ENCODE peak calls at places on chromosomes 6 and 20, in ten cellular contexts. C, D, A, V, N, W, P, G, R and S are unnamed samples. For H3K4me1 and H3K36me3, the result is how much of the 10 kb centered on the place peaks cover.

GRCh38 chr20:57819981-57820380 is 110.2 kb upstream of the PMEPA1 start:
- DNase-seq in C (no peak), D (no peak), A (no peak), V (no peak), N (no peak), W (no peak), P (no peak), G (no peak), R (no peak), S (no peak)

GRCh38 chr6:48757661-48758060 is 646.7 kb upstream of the PTCHD4 start:
- DNase-seq in C (no peak), D (no peak), A (no peak), V (no peak), N (no peak), W (no peak), P (no peak), G (no peak), R (no peak), S (no peak)

GRCh38 chr20:57568088-57568896 is 7.4 kb downstream of the PCK1 start:
- DNase-seq in C (no peak), D (no peak), A (no peak), V (no peak), N (no peak), W (no peak), P (no peak), G (no peak), R (no peak), S (no peak)

GRCh38 chr6:18155864-18156396 is 708 bp downstream of the KDM1B start:
- DNase-seq in C (peak), D (peak), A (peak), V (peak), N (peak), W (peak), P (peak), G (peak), R (peak), S (peak)

GRCh38 chr20:43459022-43459942 is 1.6 kb downstream of the SRSF6 start:
- DNase-seq in C (peak), D (peak), A (peak), V (peak), N (peak), W (peak), P (no peak), G (no peak), R (no peak), S (no peak)

GRCh38 chr6:5871296-5871695 is 135.4 kb downstream of the NRN1 start:
- DNase-seq in C (no peak), D (no peak), A (no peak), V (no peak), N (no peak), W (no peak), P (no peak), G (no peak), R (no peak), S (no peak)

GRCh38 chr20:45972500-45973183 is 639 bp upstream of the ZNF335 start:
- DNase-seq in C (no peak), D (no peak), A (no peak), V (peak), N (no peak), W (no peak), P (no peak), G (peak), R (no peak), S (no peak)

GRCh38 chr6:132961122-132961521 is 146.8 kb downstream of the RPS12 start:
- DNase-seq in C (peak), D (peak), A (no peak), V (no peak), N (no peak), W (peak), P (no peak), G (peak), R (no peak), S (no peak)

GRCh38 chr20:45892049-45892816 is 1.1 kb downstream of the CTSA start:
- DNase-seq in C (peak), D (peak), A (no peak), V (no peak), N (peak), W (peak), P (no peak), G (peak), R (peak), S (no peak)

GRCh38 chr20:13753436-13754036 is 31.2 kb downstream of the ESF1 start:
- DNase-seq in C (no peak), D (no peak), A (no peak), V (no peak), N (no peak), W (no peak), P (no peak), G (no peak), R (no peak), S (no peak)

GRCh38 chr6:20211037-20211940 is 980 bp downstream of the MBOAT1 start:
- DNase-seq in C (peak), D (peak), A (no peak), V (no peak), N (no peak), W (no peak), P (no peak), G (peak), R (peak), S (no peak)

GRCh38 chr6:126625019-126625418 is 285.1 kb downstream of the CENPW start:
- DNase-seq in C (peak), D (peak), A (peak), V (no peak), N (peak), W (peak), P (no peak), G (peak), R (no peak), S (no peak)

GRCh38 chr6:11370191-11371018 is 137.9 kb upstream of the NEDD9 start:
- DNase-seq in C (no peak), D (no peak), A (no peak), V (peak), N (no peak), W (peak), P (no peak), G (peak), R (no peak), S (no peak)

GRCh38 chr6:11804135-11804534 is 25.5 kb upstream of the ADTRP start:
- DNase-seq in C (peak), D (no peak), A (no peak), V (no peak), N (no peak), W (peak), P (no peak), G (no peak), R (no peak), S (no peak)

GRCh38 chr6:164085086-164085485 is 670.6 kb downstream of the QKI start:
- DNase-seq in C (no peak), D (no peak), A (no peak), V (no peak), N (no peak), W (no peak), P (no peak), G (no peak), R (no peak), S (no peak)

GRCh38 chr20:24764027-24764797 is 184.9 kb upstream of the CST7 start:
- DNase-seq in C (no peak), D (no peak), A (no peak), V (no peak), N (no peak), W (no peak), P (no peak), G (no peak), R (peak), S (no peak)

GRCh38 chr6:72826744-72827438 is 205.0 kb downstream of the KCNQ5 start:
- DNase-seq in C (peak), D (no peak), A (no peak), V (no peak), N (no peak), W (peak), P (no peak), G (no peak), R (no peak), S (no peak)

GRCh38 chr6:45487645-45488044 is 109.9 kb upstream of the SUPT3H start:
- DNase-seq in C (no peak), D (no peak), A (no peak), V (no peak), N (no peak), W (no peak), P (no peak), G (no peak), R (no peak), S (no peak)

GRCh38 chr20:26216025-26216424 is 519.4 kb upstream of the ZNF337 start:
- DNase-seq in C (peak), D (no peak), A (no peak), V (no peak), N (no peak), W (no peak), P (no peak), G (no peak), R (no peak), S (no peak)

GRCh38 chr6:19368511-19368910 is 468.7 kb upstream of the ID4 start:
- DNase-seq in C (peak), D (peak), A (no peak), V (no peak), N (peak), W (peak), P (no peak), G (no peak), R (no peak), S (no peak)

GRCh38 chr6:33278392-33278741 is 1.4 kb downstream of the B3GALT4 start:
- DNase-seq in C (no peak), D (no peak), A (no peak), V (no peak), N (no peak), W (no peak), P (no peak), G (no peak), R (no peak), S (no peak)
- H3K4me1 ChIP-seq in C (under half), D (under half), A (under half), V (under half), N (under half), W (under half), P (under half), G (under half), R (half or more), S (under half)

GRCh38 chr6:143400258-143401059 is 50.0 kb downstream of the ADAT2 start:
- DNase-seq in C (no peak), D (peak), A (no peak), V (no peak), N (peak), W (peak), P (peak), G (no peak), R (peak), S (no peak)
- H3K27ac ChIP-seq in C (no peak), D (no peak), A (no peak), V (no peak), N (no peak), W (no peak), P (no peak), G (no peak), R (peak), S (peak)

GRCh38 chr6:2772840-2773239 is 7.6 kb downstream of the WRNIP1 start:
- DNase-seq in C (no peak), D (no peak), A (no peak), V (no peak), N (no peak), W (no peak), P (no peak), G (no peak), R (no peak), S (no peak)
- H3K36me3 ChIP-seq in C (under half), D (under half), A (under half), V (under half), N (under half), W (under half), P (under half), G (under half), R (under half), S (under half)

GRCh38 chr6:157990321-157991066 is 8.8 kb downstream of the SYNJ2 start:
- DNase-seq in C (no peak), D (no peak), A (no peak), V (no peak), N (peak), W (no peak), P (peak), G (no peak), R (no peak), S (no peak)

GRCh38 chr6:157985378-157986155 is 3.9 kb downstream of the SYNJ2 start:
- DNase-seq in C (no peak), D (peak), A (no peak), V (no peak), N (no peak), W (no peak), P (no peak), G (peak), R (no peak), S (no peak)

GRCh38 chr6:157989541-157990289 is 8.1 kb downstream of the SYNJ2 start:
- DNase-seq in C (peak), D (no peak), A (no peak), V (peak), N (peak), W (peak), P (no peak), G (peak), R (peak), S (no peak)

GRCh38 chr6:157988700-157989063 is 7.0 kb downstream of the SYNJ2 start:
- DNase-seq in C (no peak), D (no peak), A (no peak), V (no peak), N (no peak), W (no peak), P (no peak), G (no peak), R (no peak), S (no peak)

GRCh38 chr6:157987788-157988699 is 6.4 kb downstream of the SYNJ2 start:
- DNase-seq in C (no peak), D (no peak), A (no peak), V (no peak), N (no peak), W (no peak), P (no peak), G (no peak), R (no peak), S (no peak)
- H3K4me1 ChIP-seq in C (under half), D (under half), A (under half), V (under half), N (under half), W (under half), P (half or more), G (under half), R (half or more), S (under half)

DNA sequence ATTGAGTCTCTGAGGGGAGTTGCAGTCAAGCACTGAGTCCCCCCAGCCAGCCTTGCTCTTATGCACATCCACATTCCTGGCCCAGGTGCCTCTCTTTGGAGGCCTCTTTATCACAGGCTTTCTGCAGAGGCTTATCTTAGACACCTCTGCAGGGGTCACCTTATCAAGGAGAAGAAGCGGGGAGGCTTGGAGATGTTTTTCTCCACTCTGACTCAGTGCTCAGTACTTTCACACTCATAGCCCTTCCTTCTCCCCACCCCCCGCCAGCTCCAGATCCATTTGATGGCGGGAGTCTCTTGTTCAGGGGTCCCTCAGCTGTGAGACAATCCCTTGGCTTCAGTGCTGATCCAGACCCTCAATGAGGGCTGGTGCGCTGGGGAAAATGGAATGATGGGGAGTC is 132.1 kb upstream of the TSHZ2 start:
- DNase-seq in C (no peak), D (peak), A (no peak), V (no peak), N (no peak), W (no peak), P (no peak), G (no peak), R (no peak), S (no peak)
- H3K27ac ChIP-seq in C (no peak), D (no peak), A (no peak), V (no peak), N (no peak), W (no peak), P (no peak), G (no peak), R (no peak), S (no peak)

GRCh38 chr6:37804676-37805075 is 14.9 kb upstream of the ZFAND3 start:
- DNase-seq in C (no peak), D (no peak), A (no peak), V (no peak), N (no peak), W (no peak), P (no peak), G (no peak), R (no peak), S (no peak)
- H3K36me3 ChIP-seq in C (under half), D (under half), A (under half), V (under half), N (under half), W (under half), P (under half), G (under half), R (under half), S (under half)

GRCh38 chr6:90216081-90216977 is 80.3 kb downstream of the BACH2 start:
- DNase-seq in C (peak), D (peak), A (peak), V (no peak), N (no peak), W (no peak), P (peak), G (peak), R (no peak), S (no peak)

GRCh38 chr6:90214461-90214860 is 82.2 kb downstream of the BACH2 start:
- DNase-seq in C (no peak), D (no peak), A (no peak), V (no peak), N (no peak), W (no peak), P (no peak), G (no peak), R (no peak), S (no peak)

GRCh38 chr6:90217621-90218496 is 78.8 kb downstream of the BACH2 start:
- DNase-seq in C (no peak), D (no peak), A (no peak), V (no peak), N (no peak), W (no peak), P (peak), G (no peak), R (peak), S (peak)

GRCh38 chr6:90212274-90212673 is 84.4 kb downstream of the BACH2 start:
- DNase-seq in C (no peak), D (no peak), A (no peak), V (no peak), N (no peak), W (no peak), P (no peak), G (peak), R (no peak), S (no peak)

GRCh38 chr6:90214966-90215365 is 81.7 kb downstream of the BACH2 start:
- DNase-seq in C (no peak), D (peak), A (no peak), V (no peak), N (no peak), W (no peak), P (no peak), G (no peak), R (no peak), S (no peak)
- H3K4me1 ChIP-seq in C (under half), D (under half), A (under half), V (under half), N (under half), W (under half), P (half or more), G (under half), R (under half), S (half or more)

DNA sequence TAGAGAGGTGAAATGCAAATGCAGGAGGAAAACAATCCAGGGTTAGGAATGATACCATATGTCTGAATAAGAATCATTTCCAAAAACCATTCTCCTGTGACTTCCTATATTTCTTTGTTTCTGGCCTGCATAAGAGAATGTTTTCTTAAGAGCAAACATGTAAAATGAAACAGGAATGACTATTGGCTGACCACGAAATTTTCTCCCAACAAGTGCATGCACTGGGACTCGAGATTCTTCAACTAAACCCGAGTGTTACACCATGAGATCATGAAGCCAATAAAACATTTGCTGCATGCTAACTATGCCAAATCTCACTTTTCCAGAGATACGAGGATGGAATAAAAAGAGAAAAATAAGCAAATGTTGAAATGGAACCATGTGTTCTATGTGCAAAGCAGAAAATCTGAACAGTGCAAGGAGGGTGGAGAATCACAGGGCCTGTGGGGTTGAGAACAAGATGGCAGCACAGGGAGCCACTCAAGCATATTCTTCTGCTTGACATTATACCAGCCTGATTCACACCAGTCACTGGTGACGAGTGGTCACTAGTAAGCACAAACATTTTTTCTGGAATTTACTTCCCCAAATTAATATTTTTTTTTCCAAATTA is 212.2 kb upstream of the FOXA2 start:
- DNase-seq in C (peak), D (no peak), A (no peak), V (no peak), N (no peak), W (peak), P (no peak), G (no peak), R (no peak), S (no peak)
- H3K27ac ChIP-seq in C (peak), D (no peak), A (no peak), V (peak), N (no peak), W (no peak), P (no peak), G (no peak), R (no peak), S (peak)

GRCh38 chr6:37622639-37623038 is 75.0 kb downstream of the MDGA1 start:
- DNase-seq in C (no peak), D (no peak), A (no peak), V (no peak), N (no peak), W (no peak), P (no peak), G (no peak), R (no peak), S (no peak)
- H3K36me3 ChIP-seq in C (under half), D (under half), A (under half), V (under half), N (under half), W (under half), P (under half), G (under half), R (under half), S (under half)

DNA sequence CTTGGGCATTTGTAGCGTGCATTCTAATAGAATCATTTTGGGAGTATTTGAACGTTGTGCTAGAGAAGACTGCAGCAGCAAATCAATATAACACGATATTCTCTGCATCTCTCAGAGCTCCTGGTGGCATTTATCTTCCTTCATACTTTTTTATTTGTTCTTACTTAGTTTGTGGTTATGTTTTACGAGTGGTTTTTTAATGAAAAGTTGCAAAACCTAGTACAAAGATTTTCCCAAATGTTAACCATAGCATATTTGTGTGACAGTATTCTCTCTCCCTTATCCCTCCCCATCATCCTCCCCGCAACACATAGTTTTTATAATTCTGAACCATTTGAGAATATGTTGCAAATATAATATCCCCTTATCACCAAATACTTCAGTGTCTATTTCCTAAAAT is 50.4 kb downstream of the JARID2 start:
- DNase-seq in C (no peak), D (no peak), A (no peak), V (no peak), N (no peak), W (no peak), P (no peak), G (no peak), R (no peak), S (no peak)
- H3K4me1 ChIP-seq in C (under half), D (under half), A (under half), V (under half), N (under half), W (under half), P (under half), G (half or more), R (half or more), S (under half)